ENCODE peak calls at places on chromosomes 2 and 18, in eight cellular contexts. One of them, this sample, is unnamed. For H3K9me3 and H3K27me3, the result is how much of the 10 kb centered on the place peaks cover.

GRCh38 chr2:241844831-241845578 is 13.7 kb downstream of the PDCD1 start:
- DNase-seq in transverse colon: no peak
- DNase-seq in GM23248: no peak
- DNase-seq in heart left ventricle: no peak
- DNase-seq in IMR-90: no peak
- DNase-seq in CD8-positive, alpha-beta T cell: peak
- DNase-seq in stomach: no peak
- DNase-seq in uterus: peak
- DNase-seq in this sample: no peak

GRCh38 chr2:56185582-56186046 is 1.8 kb downstream of the CCDC85A start:
- DNase-seq in transverse colon: no peak
- DNase-seq in GM23248: peak
- DNase-seq in heart left ventricle: peak
- DNase-seq in IMR-90: no peak
- DNase-seq in CD8-positive, alpha-beta T cell: no peak
- DNase-seq in stomach: no peak
- DNase-seq in uterus: peak
- DNase-seq in this sample: peak

GRCh38 chr2:134957477-134957876 is 38.9 kb downstream of the CCNT2 start:
- DNase-seq in transverse colon: no peak
- DNase-seq in GM23248: no peak
- DNase-seq in heart left ventricle: no peak
- DNase-seq in IMR-90: no peak
- DNase-seq in CD8-positive, alpha-beta T cell: no peak
- DNase-seq in stomach: no peak
- DNase-seq in uterus: no peak
- DNase-seq in this sample: no peak

GRCh38 chr18:36947820-36948348 is 119.0 kb downstream of the KIAA1328 start:
- DNase-seq in transverse colon: no peak
- DNase-seq in GM23248: no peak
- DNase-seq in heart left ventricle: no peak
- DNase-seq in IMR-90: no peak
- DNase-seq in CD8-positive, alpha-beta T cell: no peak
- DNase-seq in stomach: no peak
- DNase-seq in uterus: no peak
- DNase-seq in this sample: no peak

GRCh38 chr2:10382313-10383061 is 65.6 kb downstream of the ODC1 start:
- DNase-seq in transverse colon: peak
- DNase-seq in GM23248: no peak
- DNase-seq in heart left ventricle: peak
- DNase-seq in IMR-90: no peak
- DNase-seq in CD8-positive, alpha-beta T cell: peak
- DNase-seq in stomach: peak
- DNase-seq in uterus: no peak
- DNase-seq in this sample: no peak

GRCh38 chr2:7792031-7792651 is 874.9 kb downstream of the RNF144A start:
- DNase-seq in transverse colon: peak
- DNase-seq in GM23248: no peak
- DNase-seq in heart left ventricle: no peak
- DNase-seq in IMR-90: no peak
- DNase-seq in CD8-positive, alpha-beta T cell: no peak
- DNase-seq in stomach: peak
- DNase-seq in uterus: no peak
- DNase-seq in this sample: no peak

GRCh38 chr2:12045864-12046291 is 299.4 kb downstream of the LPIN1 start:
- DNase-seq in transverse colon: no peak
- DNase-seq in GM23248: peak
- DNase-seq in heart left ventricle: no peak
- DNase-seq in IMR-90: no peak
- DNase-seq in CD8-positive, alpha-beta T cell: no peak
- DNase-seq in stomach: no peak
- DNase-seq in uterus: no peak
- DNase-seq in this sample: no peak

GRCh38 chr2:176152350-176153181 is 1.2 kb downstream of the HOXD4 start:
- DNase-seq in transverse colon: no peak
- DNase-seq in GM23248: no peak
- DNase-seq in heart left ventricle: no peak
- DNase-seq in IMR-90: no peak
- DNase-seq in CD8-positive, alpha-beta T cell: no peak
- DNase-seq in stomach: peak
- DNase-seq in uterus: no peak
- DNase-seq in this sample: no peak

GRCh38 chr2:7972670-7973069 is 709.2 kb upstream of the ID2 start:
- DNase-seq in transverse colon: no peak
- DNase-seq in GM23248: no peak
- DNase-seq in heart left ventricle: no peak
- DNase-seq in IMR-90: no peak
- DNase-seq in CD8-positive, alpha-beta T cell: no peak
- DNase-seq in stomach: no peak
- DNase-seq in uterus: no peak
- DNase-seq in this sample: no peak

GRCh38 chr2:79993144-79993543 is 311.4 kb downstream of the LRRTM1 start:
- DNase-seq in transverse colon: no peak
- DNase-seq in GM23248: no peak
- DNase-seq in heart left ventricle: no peak
- DNase-seq in IMR-90: no peak
- DNase-seq in CD8-positive, alpha-beta T cell: no peak
- DNase-seq in stomach: no peak
- DNase-seq in uterus: no peak
- DNase-seq in this sample: no peak

GRCh38 chr2:71358931-71359671 is 27.5 kb downstream of the ZNF638 start:
- DNase-seq in transverse colon: no peak
- DNase-seq in GM23248: peak
- DNase-seq in heart left ventricle: no peak
- DNase-seq in IMR-90: peak
- DNase-seq in CD8-positive, alpha-beta T cell: no peak
- DNase-seq in stomach: no peak
- DNase-seq in uterus: no peak
- DNase-seq in this sample: peak

GRCh38 chr18:23733895-23734294 is 44.6 kb downstream of the LAMA3 start:
- DNase-seq in transverse colon: no peak
- DNase-seq in GM23248: no peak
- DNase-seq in heart left ventricle: no peak
- DNase-seq in IMR-90: no peak
- DNase-seq in CD8-positive, alpha-beta T cell: no peak
- DNase-seq in stomach: no peak
- DNase-seq in uterus: no peak
- DNase-seq in this sample: no peak

GRCh38 chr2:237293966-237294365 is 120.0 kb downstream of the COL6A3 start:
- DNase-seq in transverse colon: no peak
- DNase-seq in GM23248: no peak
- DNase-seq in heart left ventricle: no peak
- DNase-seq in IMR-90: peak
- DNase-seq in CD8-positive, alpha-beta T cell: no peak
- DNase-seq in stomach: no peak
- DNase-seq in uterus: no peak
- DNase-seq in this sample: no peak

GRCh38 chr18:78376036-78376435 is 603.6 kb upstream of the SALL3 start:
- DNase-seq in transverse colon: no peak
- DNase-seq in GM23248: no peak
- DNase-seq in heart left ventricle: no peak
- DNase-seq in IMR-90: no peak
- DNase-seq in CD8-positive, alpha-beta T cell: no peak
- DNase-seq in stomach: no peak
- DNase-seq in uterus: no peak
- DNase-seq in this sample: no peak

GRCh38 chr2:44955593-44956449 is 14.3 kb downstream of the SIX3 start:
- DNase-seq in transverse colon: peak
- DNase-seq in GM23248: peak
- DNase-seq in heart left ventricle: peak
- DNase-seq in IMR-90: peak
- DNase-seq in CD8-positive, alpha-beta T cell: peak
- DNase-seq in stomach: peak
- DNase-seq in uterus: peak
- DNase-seq in this sample: peak

GRCh38 chr2:102193074-102193473 is 6.3 kb downstream of the IL1RL2 start:
- DNase-seq in transverse colon: no peak
- DNase-seq in GM23248: peak
- DNase-seq in heart left ventricle: no peak
- DNase-seq in IMR-90: peak
- DNase-seq in CD8-positive, alpha-beta T cell: no peak
- DNase-seq in stomach: no peak
- DNase-seq in uterus: no peak
- DNase-seq in this sample: no peak

GRCh38 chr2:231563378-231563961 is 29.2 kb upstream of the TEX44 start:
- DNase-seq in transverse colon: peak
- DNase-seq in GM23248: peak
- DNase-seq in heart left ventricle: peak
- DNase-seq in IMR-90: peak
- DNase-seq in CD8-positive, alpha-beta T cell: no peak
- DNase-seq in stomach: peak
- DNase-seq in uterus: peak
- DNase-seq in this sample: peak

DNA sequence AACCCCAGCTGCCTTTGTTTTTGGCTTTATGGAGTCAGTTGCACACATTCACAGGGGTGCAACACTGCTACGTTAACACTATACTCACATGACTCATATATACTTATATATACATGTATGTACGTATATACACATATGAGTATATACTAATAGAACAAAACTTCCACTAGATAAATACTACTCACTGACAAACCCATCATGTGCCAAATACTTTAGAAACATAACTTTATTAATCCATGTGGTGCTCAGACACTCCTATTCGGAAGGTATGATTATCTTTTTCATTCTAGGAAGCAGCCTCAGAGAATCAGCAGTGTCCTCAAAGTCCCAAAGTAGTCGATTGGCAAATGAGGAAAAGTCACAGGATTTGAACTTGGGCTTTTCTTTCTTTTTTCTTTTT is 7.9 kb downstream of the PMAIP1 start:
- DNase-seq in transverse colon: no peak
- DNase-seq in GM23248: no peak
- DNase-seq in heart left ventricle: no peak
- DNase-seq in IMR-90: peak
- DNase-seq in CD8-positive, alpha-beta T cell: no peak
- DNase-seq in stomach: no peak
- DNase-seq in uterus: no peak
- DNase-seq in this sample: no peak
- H3K4me3 ChIP-seq in transverse colon: no peak
- H3K4me3 ChIP-seq in GM23248: no peak
- H3K4me3 ChIP-seq in heart left ventricle: no peak
- H3K4me3 ChIP-seq in IMR-90: no peak
- H3K4me3 ChIP-seq in CD8-positive, alpha-beta T cell: no peak
- H3K4me3 ChIP-seq in stomach: no peak
- H3K4me3 ChIP-seq in uterus: no peak
- H3K4me3 ChIP-seq in this sample: no peak

GRCh38 chr2:190137561-190137960 is 75.0 kb upstream of the MSTN start:
- DNase-seq in transverse colon: no peak
- DNase-seq in GM23248: peak
- DNase-seq in heart left ventricle: peak
- DNase-seq in IMR-90: peak
- DNase-seq in CD8-positive, alpha-beta T cell: no peak
- DNase-seq in stomach: no peak
- DNase-seq in uterus: no peak
- DNase-seq in this sample: no peak

GRCh38 chr2:190138032-190138431 is 75.5 kb upstream of the MSTN start:
- DNase-seq in transverse colon: no peak
- DNase-seq in GM23248: no peak
- DNase-seq in heart left ventricle: no peak
- DNase-seq in IMR-90: no peak
- DNase-seq in CD8-positive, alpha-beta T cell: no peak
- DNase-seq in stomach: no peak
- DNase-seq in uterus: no peak
- DNase-seq in this sample: no peak

GRCh38 chr2:190139371-190139770 is 76.8 kb upstream of the MSTN start:
- DNase-seq in transverse colon: no peak
- DNase-seq in GM23248: no peak
- DNase-seq in heart left ventricle: no peak
- DNase-seq in IMR-90: no peak
- DNase-seq in CD8-positive, alpha-beta T cell: no peak
- DNase-seq in stomach: no peak
- DNase-seq in uterus: no peak
- DNase-seq in this sample: no peak

GRCh38 chr2:190136259-190136658 is 73.7 kb upstream of the MSTN start:
- DNase-seq in transverse colon: peak
- DNase-seq in GM23248: no peak
- DNase-seq in heart left ventricle: no peak
- DNase-seq in IMR-90: no peak
- DNase-seq in CD8-positive, alpha-beta T cell: no peak
- DNase-seq in stomach: no peak
- DNase-seq in uterus: no peak
- DNase-seq in this sample: no peak

GRCh38 chr2:190136825-190137224 is 74.3 kb upstream of the MSTN start:
- DNase-seq in transverse colon: no peak
- DNase-seq in GM23248: no peak
- DNase-seq in heart left ventricle: no peak
- DNase-seq in IMR-90: no peak
- DNase-seq in CD8-positive, alpha-beta T cell: no peak
- DNase-seq in stomach: no peak
- DNase-seq in uterus: no peak
- DNase-seq in this sample: no peak
- H3K9me3 ChIP-seq in transverse colon: under half
- H3K9me3 ChIP-seq in GM23248: under half
- H3K9me3 ChIP-seq in heart left ventricle: under half
- H3K9me3 ChIP-seq in IMR-90: under half
- H3K9me3 ChIP-seq in CD8-positive, alpha-beta T cell: under half
- H3K9me3 ChIP-seq in stomach: under half
- H3K9me3 ChIP-seq in uterus: under half
- H3K9me3 ChIP-seq in this sample: under half

GRCh38 chr2:127673304-127674069 is 1.8 kb downstream of the LIMS2 start:
- DNase-seq in transverse colon: no peak
- DNase-seq in GM23248: peak
- DNase-seq in heart left ventricle: no peak
- DNase-seq in IMR-90: no peak
- DNase-seq in CD8-positive, alpha-beta T cell: no peak
- DNase-seq in stomach: peak
- DNase-seq in uterus: peak
- DNase-seq in this sample: no peak

GRCh38 chr2:127672341-127673303 is 2.7 kb downstream of the LIMS2 start:
- DNase-seq in transverse colon: no peak
- DNase-seq in GM23248: peak
- DNase-seq in heart left ventricle: peak
- DNase-seq in IMR-90: no peak
- DNase-seq in CD8-positive, alpha-beta T cell: no peak
- DNase-seq in stomach: peak
- DNase-seq in uterus: peak
- DNase-seq in this sample: no peak

GRCh38 chr2:127675335-127676261 is at the start of gene LIMS2:
- DNase-seq in transverse colon: no peak
- DNase-seq in GM23248: peak
- DNase-seq in heart left ventricle: peak
- DNase-seq in IMR-90: peak
- DNase-seq in CD8-positive, alpha-beta T cell: no peak
- DNase-seq in stomach: peak
- DNase-seq in uterus: peak
- DNase-seq in this sample: peak

GRCh38 chr2:127676906-127677305 is 1.6 kb upstream of the LIMS2 start:
- DNase-seq in transverse colon: no peak
- DNase-seq in GM23248: no peak
- DNase-seq in heart left ventricle: no peak
- DNase-seq in IMR-90: no peak
- DNase-seq in CD8-positive, alpha-beta T cell: no peak
- DNase-seq in stomach: peak
- DNase-seq in uterus: no peak
- DNase-seq in this sample: no peak

GRCh38 chr2:127674241-127675209 is 805 bp downstream of the LIMS2 start:
- DNase-seq in transverse colon: no peak
- DNase-seq in GM23248: peak
- DNase-seq in heart left ventricle: peak
- DNase-seq in IMR-90: no peak
- DNase-seq in CD8-positive, alpha-beta T cell: no peak
- DNase-seq in stomach: peak
- DNase-seq in uterus: peak
- DNase-seq in this sample: peak
- H3K27me3 ChIP-seq in transverse colon: half or more
- H3K27me3 ChIP-seq in GM23248: under half
- H3K27me3 ChIP-seq in heart left ventricle: under half
- H3K27me3 ChIP-seq in IMR-90: under half
- H3K27me3 ChIP-seq in CD8-positive, alpha-beta T cell: under half
- H3K27me3 ChIP-seq in stomach: under half
- H3K27me3 ChIP-seq in uterus: under half
- H3K27me3 ChIP-seq in this sample: under half

GRCh38 chr18:30763913-30764350 is 278.6 kb downstream of the DSC3 start:
- DNase-seq in transverse colon: no peak
- DNase-seq in GM23248: no peak
- DNase-seq in heart left ventricle: no peak
- DNase-seq in IMR-90: no peak
- DNase-seq in CD8-positive, alpha-beta T cell: no peak
- DNase-seq in stomach: no peak
- DNase-seq in uterus: no peak
- DNase-seq in this sample: no peak
- H3K4me3 ChIP-seq in transverse colon: no peak
- H3K4me3 ChIP-seq in GM23248: no peak
- H3K4me3 ChIP-seq in heart left ventricle: no peak
- H3K4me3 ChIP-seq in IMR-90: no peak
- H3K4me3 ChIP-seq in CD8-positive, alpha-beta T cell: no peak
- H3K4me3 ChIP-seq in stomach: no peak
- H3K4me3 ChIP-seq in uterus: no peak
- H3K4me3 ChIP-seq in this sample: no peak